ENCODE peak calls at places on chromosomes 4 and X, in four cellular contexts. One of them, this sample, is unnamed.

GRCh38 chr4:139735381-139736256 is 70.0 kb downstream of the MGST2 start:
- DNase-seq in HepG2: no peak
- DNase-seq in esophagus squamous epithelium: no peak
- DNase-seq in heart left ventricle: peak
- DNase-seq in this sample: no peak

GRCh38 chr4:40953253-40954118 is 203.7 kb downstream of the NSUN7 start:
- DNase-seq in esophagus squamous epithelium: no peak
- DNase-seq in HepG2: no peak
- DNase-seq in heart left ventricle: peak
- DNase-seq in this sample: no peak

GRCh38 chr4:8871417-8872401 is at the start of gene HMX1:
- DNase-seq in HepG2: no peak
- DNase-seq in esophagus squamous epithelium: no peak
- DNase-seq in heart left ventricle: no peak
- DNase-seq in this sample: no peak

GRCh38 chrX:105471597-105471996 is 251.1 kb upstream of the TEX13A start:
- DNase-seq in heart left ventricle: no peak
- DNase-seq in HepG2: no peak
- DNase-seq in esophagus squamous epithelium: no peak
- DNase-seq in this sample: no peak

GRCh38 chr4:147578057-147578476 is 39.1 kb upstream of the TMEM184C start:
- DNase-seq in esophagus squamous epithelium: no peak
- DNase-seq in HepG2: peak
- DNase-seq in heart left ventricle: no peak
- DNase-seq in this sample: no peak

GRCh38 chr4:145796338-145796737 is 116.4 kb downstream of the C4orf51 start:
- DNase-seq in heart left ventricle: no peak
- DNase-seq in esophagus squamous epithelium: no peak
- DNase-seq in HepG2: no peak
- DNase-seq in this sample: no peak

GRCh38 chr4:38856524-38857337 is at the start of gene TLR6:
- DNase-seq in esophagus squamous epithelium: no peak
- DNase-seq in heart left ventricle: no peak
- DNase-seq in HepG2: peak
- DNase-seq in this sample: peak

GRCh38 chrX:108584617-108585211 is 145.1 kb downstream of the COL4A5 start:
- DNase-seq in HepG2: no peak
- DNase-seq in heart left ventricle: no peak
- DNase-seq in esophagus squamous epithelium: no peak
- DNase-seq in this sample: peak

GRCh38 chr4:21656832-21657231 is 291.7 kb downstream of the KCNIP4 start:
- DNase-seq in HepG2: peak
- DNase-seq in heart left ventricle: no peak
- DNase-seq in esophagus squamous epithelium: no peak
- DNase-seq in this sample: no peak

GRCh38 chrX:43349363-43349762 is 306.7 kb upstream of the MAOA start:
- DNase-seq in heart left ventricle: no peak
- DNase-seq in esophagus squamous epithelium: no peak
- DNase-seq in HepG2: peak
- DNase-seq in this sample: peak

GRCh38 chr4:130747842-130748241 is 1651.9 kb downstream of the C4orf33 start:
- DNase-seq in heart left ventricle: no peak
- DNase-seq in HepG2: no peak
- DNase-seq in esophagus squamous epithelium: no peak
- DNase-seq in this sample: no peak

GRCh38 chrX:93637591-93637990 is 35.8 kb downstream of the NAP1L3 start:
- DNase-seq in heart left ventricle: no peak
- DNase-seq in esophagus squamous epithelium: no peak
- DNase-seq in HepG2: no peak
- DNase-seq in this sample: no peak

GRCh38 chr4:173538903-173539445 is 8.9 kb upstream of the HAND2 start:
- DNase-seq in heart left ventricle: no peak
- DNase-seq in HepG2: no peak
- DNase-seq in esophagus squamous epithelium: no peak
- DNase-seq in this sample: no peak

GRCh38 chr4:48173055-48173991 is 39.3 kb upstream of the TXK start:
- DNase-seq in esophagus squamous epithelium: no peak
- DNase-seq in HepG2: no peak
- DNase-seq in heart left ventricle: no peak
- DNase-seq in this sample: peak

GRCh38 chrX:25976683-25977310 is 161.3 kb upstream of the MAGEB18 start:
- DNase-seq in HepG2: no peak
- DNase-seq in heart left ventricle: no peak
- DNase-seq in esophagus squamous epithelium: no peak
- DNase-seq in this sample: no peak

GRCh38 chrX:56068274-56068758 is 163.8 kb upstream of the KLF8 start:
- DNase-seq in esophagus squamous epithelium: no peak
- DNase-seq in heart left ventricle: no peak
- DNase-seq in HepG2: no peak
- DNase-seq in this sample: no peak

GRCh38 chrX:37347420-37347819 is 1.7 kb upstream of the PRRG1 start:
- DNase-seq in heart left ventricle: no peak
- DNase-seq in esophagus squamous epithelium: no peak
- DNase-seq in HepG2: peak
- DNase-seq in this sample: no peak

GRCh38 chr4:15882675-15883086 is 55.9 kb downstream of the FGFBP1 start:
- DNase-seq in HepG2: peak
- DNase-seq in heart left ventricle: no peak
- DNase-seq in esophagus squamous epithelium: no peak
- DNase-seq in this sample: peak

GRCh38 chr4:8383451-8384160 is 56.9 kb downstream of the ACOX3 start:
- DNase-seq in heart left ventricle: no peak
- DNase-seq in HepG2: no peak
- DNase-seq in esophagus squamous epithelium: no peak
- DNase-seq in this sample: no peak

GRCh38 chr4:146134761-146135160 is 40.8 kb upstream of the LSM6 start:
- DNase-seq in HepG2: no peak
- DNase-seq in heart left ventricle: no peak
- DNase-seq in esophagus squamous epithelium: no peak
- DNase-seq in this sample: no peak

GRCh38 chr4:156710571-156711195 is 260.9 kb downstream of the PDGFC start:
- DNase-seq in esophagus squamous epithelium: no peak
- DNase-seq in heart left ventricle: no peak
- DNase-seq in HepG2: peak
- DNase-seq in this sample: no peak

GRCh38 chr4:74202062-74202586 is 44.2 kb downstream of the MTHFD2L start:
- DNase-seq in HepG2: peak
- DNase-seq in esophagus squamous epithelium: no peak
- DNase-seq in heart left ventricle: no peak
- DNase-seq in this sample: no peak

DNA sequence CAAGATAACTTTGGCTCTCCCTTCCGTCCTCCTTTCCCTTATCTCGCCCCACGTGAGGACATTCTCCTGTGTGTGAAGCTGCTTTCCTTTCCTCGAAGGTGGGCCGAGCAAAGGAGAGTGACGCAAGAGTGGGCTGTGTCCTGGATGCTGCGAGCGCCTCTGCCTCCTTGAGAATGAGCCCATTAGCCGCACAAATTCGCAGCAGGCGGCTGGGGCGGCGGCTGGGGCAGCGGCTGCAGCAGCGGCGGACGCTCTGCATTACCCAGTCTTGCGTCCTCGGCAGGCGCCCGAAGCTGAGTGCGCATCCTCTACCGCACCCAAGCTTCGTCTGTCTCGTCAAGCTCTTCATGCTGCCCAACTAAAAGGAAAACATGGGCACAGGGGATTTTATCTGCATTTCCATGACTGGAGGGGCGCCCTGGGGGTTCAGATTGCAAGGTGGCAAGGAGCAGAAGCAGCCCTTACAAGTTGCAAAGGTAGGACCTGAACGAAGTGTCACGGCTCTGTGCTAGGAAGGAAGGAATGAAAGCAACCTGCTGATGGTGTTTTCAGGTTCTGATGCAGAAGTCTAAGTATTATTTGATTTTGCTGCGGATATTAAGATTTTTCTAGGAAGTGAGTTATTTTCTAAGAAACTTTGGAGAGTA is at the start of gene SYNPO2:
- DNase-seq in heart left ventricle: peak
- DNase-seq in HepG2: no peak
- DNase-seq in esophagus squamous epithelium: no peak
- DNase-seq in this sample: peak
- TF ChIP-seq POLR2A in heart left ventricle: no peak
- TF ChIP-seq POLR2A in HepG2: no peak
- TF ChIP-seq POLR2A in esophagus squamous epithelium: no peak
- TF ChIP-seq POLR2A in this sample: no peak

DNA sequence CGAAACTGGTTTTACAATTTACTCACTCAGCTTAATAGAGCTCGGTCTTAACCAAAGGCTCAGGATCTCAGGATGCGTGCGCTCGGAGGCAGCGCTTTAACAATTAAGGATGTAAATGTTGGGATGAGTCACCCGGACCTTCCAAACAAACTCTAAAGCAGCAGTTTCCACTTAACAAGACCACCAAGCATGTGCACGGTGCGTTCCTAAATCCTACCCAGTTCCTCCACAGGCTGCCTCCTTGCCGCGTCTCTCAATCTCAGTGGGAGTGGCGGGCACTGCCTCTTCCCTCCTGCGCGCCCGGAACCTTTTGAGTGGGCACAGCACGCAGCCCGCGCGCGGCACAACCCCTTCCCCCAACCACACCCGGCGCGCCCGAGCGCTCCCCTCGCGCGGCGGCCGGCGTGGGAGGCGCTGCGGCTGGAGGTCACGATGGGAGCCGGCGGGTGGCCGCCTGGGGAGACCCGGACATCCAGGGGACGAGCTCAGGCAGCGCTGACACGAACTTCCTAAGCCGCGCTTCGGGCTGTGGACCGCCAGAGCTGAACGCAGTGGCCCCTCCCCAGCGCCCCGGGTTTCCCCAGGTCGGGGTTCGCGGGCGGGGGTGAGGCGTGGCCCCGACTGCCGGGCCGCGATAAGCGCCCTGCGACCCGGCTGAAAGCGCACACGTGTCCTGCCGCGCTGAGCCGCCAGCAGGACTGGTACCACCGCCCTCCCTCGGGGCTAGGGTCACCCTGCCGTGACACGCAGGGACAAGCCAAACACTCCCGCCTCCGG is at the start of gene ABCG2:
- DNase-seq in esophagus squamous epithelium: no peak
- DNase-seq in heart left ventricle: no peak
- DNase-seq in HepG2: peak
- DNase-seq in this sample: peak
- TF ChIP-seq POLR2A in esophagus squamous epithelium: no peak
- TF ChIP-seq POLR2A in heart left ventricle: no peak
- TF ChIP-seq POLR2A in HepG2: peak
- TF ChIP-seq POLR2A in this sample: peak

DNA sequence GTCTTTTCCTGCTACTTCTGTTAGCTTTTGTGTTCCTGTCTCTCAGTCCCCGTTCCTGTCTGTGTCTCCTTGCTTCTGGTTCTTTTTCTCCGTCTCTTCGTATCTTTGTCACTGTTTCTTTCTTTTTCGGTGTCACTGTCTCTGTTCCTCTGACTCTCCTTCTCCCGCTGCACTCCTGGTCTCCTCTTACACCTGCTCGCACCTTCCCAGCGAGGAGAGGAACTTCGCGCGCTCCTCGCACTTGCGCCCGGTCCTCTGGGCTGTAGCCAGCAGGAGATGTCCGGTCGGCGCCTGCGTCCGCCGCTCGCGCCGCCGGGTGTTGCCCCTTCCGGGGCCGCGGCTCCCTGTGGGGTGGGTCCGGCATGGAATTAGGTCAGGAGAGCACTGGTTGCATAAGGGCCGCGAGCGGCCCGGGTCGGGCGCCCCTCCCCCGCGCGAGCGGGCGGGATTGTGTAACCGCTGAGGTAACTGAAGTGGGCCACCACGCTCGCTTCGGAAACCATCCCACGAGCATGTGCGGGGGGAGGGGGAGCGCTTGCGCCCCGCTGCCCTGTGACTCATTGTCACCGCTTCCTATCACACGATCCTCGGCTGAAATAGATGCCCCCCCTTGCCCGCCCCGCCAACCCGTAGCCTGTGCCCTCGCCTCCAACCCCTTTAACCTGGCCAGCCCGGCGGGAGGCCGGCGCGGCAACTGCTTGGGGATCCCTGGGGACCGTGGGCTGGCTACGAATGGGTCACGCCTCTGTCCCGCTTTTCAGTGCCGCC is 1.6 kb downstream of the LONRF3 start:
- DNase-seq in HepG2: peak
- DNase-seq in heart left ventricle: peak
- DNase-seq in esophagus squamous epithelium: no peak
- DNase-seq in this sample: no peak
- TF ChIP-seq POLR2A in HepG2: peak
- TF ChIP-seq POLR2A in heart left ventricle: no peak
- TF ChIP-seq POLR2A in esophagus squamous epithelium: no peak
- TF ChIP-seq POLR2A in this sample: no peak

GRCh38 chr4:1081689-1082040 is 31.7 kb downstream of the RNF212 start:
- DNase-seq in HepG2: no peak
- DNase-seq in heart left ventricle: no peak
- DNase-seq in esophagus squamous epithelium: no peak
- DNase-seq in this sample: no peak

GRCh38 chr4:1080961-1081688 is 32.2 kb downstream of the RNF212 start:
- DNase-seq in esophagus squamous epithelium: no peak
- DNase-seq in HepG2: no peak
- DNase-seq in heart left ventricle: no peak
- DNase-seq in this sample: no peak

GRCh38 chr4:1084394-1084793 is 29.0 kb downstream of the RNF212 start:
- DNase-seq in esophagus squamous epithelium: no peak
- DNase-seq in heart left ventricle: no peak
- DNase-seq in HepG2: no peak
- DNase-seq in this sample: no peak

GRCh38 chr4:1080432-1080831 is 32.9 kb downstream of the RNF212 start:
- DNase-seq in HepG2: no peak
- DNase-seq in heart left ventricle: no peak
- DNase-seq in esophagus squamous epithelium: no peak
- DNase-seq in this sample: no peak

GRCh38 chr4:1082215-1083182 is 30.9 kb downstream of the RNF212 start:
- DNase-seq in HepG2: no peak
- DNase-seq in esophagus squamous epithelium: no peak
- DNase-seq in heart left ventricle: peak
- DNase-seq in this sample: no peak
- TF ChIP-seq POLR2A in HepG2: no peak
- TF ChIP-seq POLR2A in esophagus squamous epithelium: no peak
- TF ChIP-seq POLR2A in heart left ventricle: no peak
- TF ChIP-seq POLR2A in this sample: peak